ENCODE peak calls at places on chromosomes 16 and 17, in seven cellular contexts. P, Q, K, E, X, Y and L are unnamed samples.

GRCh38 chr17:4969551-4970231 is 2.1 kb upstream of the SPAG7 start:
- DNase-seq in Y (peak; percentile 46), X (no peak), Q (no peak), E (no peak), P (no peak), K (no peak), L (no peak)

GRCh38 chr17:32927724-32928526 is at the start of gene TMEM98:
- DNase-seq in E (no peak), K (peak; percentile 72), Y (no peak), X (peak; percentile 89), P (no peak), Q (peak; percentile 82), L (no peak)

GRCh38 chr17:35050170-35050569 is 13.3 kb downstream of the RFFL start:
- DNase-seq in Q (no peak), X (no peak), Y (no peak), E (no peak), K (no peak), P (no peak), L (no peak)

GRCh38 chr16:69078073-69078472 is 27.4 kb upstream of the HAS3 start:
- DNase-seq in K (no peak), X (no peak), Q (no peak), E (no peak), P (no peak), Y (no peak), L (peak; percentile 54)

GRCh38 chr17:57337390-57337789 is 81.1 kb downstream of the MSI2 start:
- DNase-seq in X (no peak), Q (no peak), Y (no peak), K (no peak), P (no peak), E (no peak), L (no peak)

GRCh38 chr17:11814655-11815262 is 182.5 kb downstream of the ZNF18 start:
- DNase-seq in Y (no peak), K (no peak), P (no peak), X (no peak), E (no peak), Q (no peak), L (no peak)

GRCh38 chr17:5354886-5355415 is 64.5 kb downstream of the NUP88 start:
- DNase-seq in K (no peak), X (no peak), P (no peak), E (no peak), Q (no peak), Y (no peak), L (no peak)

GRCh38 chr17:81959362-81960129 is 1.4 kb downstream of the NOTUM start:
- DNase-seq in Q (peak; percentile 86), X (peak; percentile 96), E (no peak), P (no peak), Y (peak; percentile 40), K (peak; percentile 72), L (no peak)

GRCh38 chr16:49619811-49620157 is 236.1 kb downstream of the ZNF423 start:
- DNase-seq in Q (no peak), Y (no peak), E (no peak), P (no peak), X (no peak), K (peak; percentile 29), L (no peak)

GRCh38 chr17:62668091-62668804 is 40.8 kb downstream of the MRC2 start:
- DNase-seq in Y (no peak), E (no peak), Q (no peak), P (no peak), X (peak; percentile 85), K (no peak), L (no peak)

GRCh38 chr16:78866556-78866955 is 734.0 kb downstream of the MAF start:
- DNase-seq in Q (no peak), E (no peak), Y (no peak), P (no peak), K (no peak), X (no peak), L (no peak)

GRCh38 chr16:67672739-67673662 is 6.4 kb downstream of the C16orf86 start:
- DNase-seq in E (no peak), Y (peak; percentile 72), P (peak; percentile 42), X (peak; percentile 84), K (peak; percentile 87), Q (peak; percentile 80), L (no peak)

GRCh38 chr17:55577687-55578086 is 66.4 kb upstream of the SMIM36 start:
- DNase-seq in Y (no peak), E (no peak), P (no peak), X (no peak), Q (no peak), K (no peak), L (no peak)

GRCh38 chr17:69523252-69523861 is 108.9 kb downstream of the MAP2K6 start:
- DNase-seq in Y (peak; percentile 58), P (peak; percentile 28), X (peak; percentile 50), Q (peak; percentile 13), K (no peak), E (peak; percentile 55), L (no peak)

GRCh38 chr16:8956265-8957060 is 7.2 kb downstream of the USP7 start:
- DNase-seq in E (no peak), Y (no peak), K (no peak), P (no peak), X (peak; percentile 64), Q (no peak), L (no peak)

GRCh38 chr16:83992624-83993023 is 24.6 kb downstream of the NECAB2 start:
- DNase-seq in K (no peak), P (no peak), X (no peak), E (no peak), Y (no peak), Q (no peak), L (no peak)

GRCh38 chr16:12043953-12044352 is 67.4 kb downstream of the SNX29 start:
- DNase-seq in X (no peak), E (no peak), Q (no peak), K (no peak), Y (no peak), P (no peak), L (no peak)

GRCh38 chr16:70694517-70695218 is 8.8 kb upstream of the MTSS2 start:
- DNase-seq in Q (no peak), Y (no peak), X (peak; percentile 74), E (no peak), K (no peak), P (no peak), L (no peak)

GRCh38 chr16:66539628-66540469 is 10.1 kb downstream of the TK2 start:
- DNase-seq in Y (no peak), Q (no peak), P (no peak), K (no peak), X (no peak), E (no peak), L (no peak)

GRCh38 chr16:10080031-10080772 is 102.0 kb downstream of the GRIN2A start:
- DNase-seq in P (peak; percentile 15), Q (no peak), Y (no peak), X (peak; percentile 24), K (no peak), E (no peak), L (peak; percentile 27)

GRCh38 chr17:1649844-1650409 is at the start of gene RILP:
- DNase-seq in X (no peak), Y (peak; percentile 89), Q (peak; percentile 77), P (peak; percentile 24), E (no peak), K (peak; percentile 70), L (no peak)

GRCh38 chr16:89230210-89230609 is 12.7 kb downstream of the ZNF778 start:
- DNase-seq in E (no peak), P (no peak), X (no peak), Y (no peak), Q (no peak), K (no peak), L (no peak)

GRCh38 chr16:49952386-49952785 is 72.6 kb upstream of the CNEP1R1 start:
- DNase-seq in K (no peak), Q (no peak), E (no peak), P (peak; percentile 4), Y (no peak), X (no peak), L (no peak)

GRCh38 chr16:31920373-31920772 is 46.8 kb downstream of the ZNF267 start:
- DNase-seq in X (no peak), K (no peak), Y (no peak), P (no peak), Q (no peak), E (no peak), L (no peak)

GRCh38 chr16:31913668-31914067 is 40.1 kb downstream of the ZNF267 start:
- DNase-seq in P (no peak), Q (no peak), X (no peak), E (no peak), Y (no peak), K (no peak), L (no peak)

GRCh38 chr16:31916056-31916488 is 42.5 kb downstream of the ZNF267 start:
- DNase-seq in Y (no peak), K (no peak), E (no peak), P (no peak), X (no peak), Q (no peak), L (no peak)
- H3K9me3 ChIP-seq in Y (peaks cover 99% of the 10 kb centered on the region), K (peaks cover 75% of the 10 kb centered on the region), E (peaks cover 71% of the 10 kb centered on the region), P (peaks cover 69% of the 10 kb centered on the region), X (peaks cover 61% of the 10 kb centered on the region), Q (peaks cover 55% of the 10 kb centered on the region), L (peaks cover 91% of the 10 kb centered on the region)

GRCh38 chr17:75832164-75832651 is 12.0 kb downstream of the UNC13D start:
- DNase-seq in K (peak; percentile 57), Y (no peak), P (no peak), X (no peak), Q (no peak), E (no peak), L (no peak)
- TF ChIP-seq YY1 in K (no peak), Y (no peak), P (no peak), X (no peak), Q (no peak), E (no peak), L (no peak)

GRCh38 chr17:8789743-8790142 is 9.4 kb downstream of the MFSD6L start:
- DNase-seq in X (no peak), Q (no peak), Y (no peak), E (no peak), P (no peak), K (no peak), L (no peak)
- H3K9ac ChIP-seq in X (no peak overlapping the region), Q (no peak overlapping the region), Y (no peak overlapping the region), E (no peak overlapping the region), P (no peak overlapping the region), K (no peak overlapping the region), L (no peak overlapping the region)

GRCh38 chr17:52297230-52298010 is 138.9 kb upstream of the CA10 start:
- DNase-seq in E (no peak), X (peak; percentile 26), K (no peak), Q (no peak), P (no peak), Y (peak; percentile 5), L (no peak)
- H3K9me3 ChIP-seq in E (no peaks in the 10 kb centered on the region), X (no peaks in the 10 kb centered on the region), K (no peaks in the 10 kb centered on the region), Q (no peaks in the 10 kb centered on the region), P (peaks cover 40% of the 10 kb centered on the region), Y (no peaks in the 10 kb centered on the region), L (no peaks in the 10 kb centered on the region)

DNA sequence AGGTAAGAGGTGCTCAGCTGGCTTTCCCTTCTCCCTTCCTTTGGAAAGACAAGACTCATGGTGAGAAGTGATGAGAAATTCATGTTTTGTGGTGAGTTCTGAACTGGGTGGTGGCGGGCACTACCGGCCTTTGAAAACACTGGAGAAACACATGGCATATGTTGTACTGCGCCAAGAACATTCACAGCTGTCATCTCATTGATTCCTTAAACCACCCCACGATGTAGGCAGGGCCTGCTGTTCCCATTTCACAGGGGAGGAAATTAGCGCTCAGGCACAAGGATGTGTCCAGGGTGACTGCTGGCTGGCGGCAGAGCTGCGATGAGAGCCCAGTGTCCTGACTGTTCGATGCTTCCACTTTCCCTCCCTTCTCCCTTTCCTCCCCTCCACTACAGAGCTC is 1.6 kb upstream of the DOC2B start:
- DNase-seq in E (no peak), Y (no peak), K (no peak), X (no peak), P (no peak), Q (no peak), L (no peak)
- TF ChIP-seq YY1 in E (no peak), Y (no peak), K (no peak), X (no peak), P (no peak), Q (no peak), L (no peak)